ENCODE peak calls at places on chromosomes 16 and 17, in ten cellular contexts. Q is kidney; D is endodermal cell; H is Karpas-422; R is CD8-positive, alpha-beta T cell; N is iPS DF 6.9; K is colonic mucosa; B is neuronal stem cell; A is mucosa of descending colon; J is thoracic aorta. Y is an unnamed sample.

GRCh38 chr16:81831722-81832126 is 52.6 kb downstream of the PLCG2 start:
- DNase-seq in Q (no peak), D (peak; percentile 65), H (peak; percentile 98), R (peak; percentile 53), N (no peak), K (peak; percentile 51), B (no peak), A (peak; percentile 82), J (no peak), Y (no peak)

GRCh38 chr17:58321571-58322525 is 6.7 kb downstream of the TSPOAP1 start:
- DNase-seq in Q (peak; percentile 56), D (peak; percentile 32), H (no peak), R (no peak), N (no peak), K (no peak), B (no peak), A (no peak), J (no peak), Y (no peak)

GRCh38 chr16:72568502-72568901 is 396.5 kb upstream of the PMFBP1 start:
- DNase-seq in Q (no peak), D (no peak), H (no peak), R (no peak), N (no peak), K (no peak), B (no peak), A (no peak), J (no peak), Y (no peak)

GRCh38 chr17:56908061-56908542 is 5.7 kb downstream of the TRIM25 start:
- DNase-seq in Q (no peak), D (no peak), H (peak; percentile 87), R (peak; percentile 24), N (no peak), K (peak; percentile 61), B (no peak), A (peak; percentile 85), J (no peak), Y (no peak)

GRCh38 chr17:55693244-55694216 is 29.1 kb downstream of the TMEM100 start:
- DNase-seq in Q (no peak), D (no peak), H (no peak), R (no peak), N (no peak), K (peak; percentile 43), B (no peak), A (no peak), J (no peak), Y (no peak)

GRCh38 chr17:27239046-27239445 is 54.9 kb upstream of the WSB1 start:
- DNase-seq in Q (no peak), D (no peak), H (no peak), R (no peak), N (no peak), K (no peak), B (no peak), A (no peak), J (no peak), Y (no peak)

GRCh38 chr16:88317619-88317977 is 65.2 kb upstream of the ZNF469 start:
- DNase-seq in Q (no peak), D (no peak), H (no peak), R (no peak), N (no peak), K (no peak), B (no peak), A (no peak), J (no peak), Y (no peak)

GRCh38 chr16:4521971-4522623 is 16.5 kb downstream of the CDIP1 start:
- DNase-seq in Q (no peak), D (no peak), H (no peak), R (no peak), N (no peak), K (no peak), B (no peak), A (peak; percentile 23), J (no peak), Y (no peak)

GRCh38 chr17:3755335-3756030 is 31.8 kb downstream of the HASPIN start:
- DNase-seq in Q (no peak), D (no peak), H (no peak), R (no peak), N (no peak), K (no peak), B (no peak), A (no peak), J (no peak), Y (no peak)

GRCh38 chr17:292531-293382 is 59.9 kb downstream of the RPH3AL start:
- DNase-seq in Q (peak; percentile 51), D (no peak), H (no peak), R (no peak), N (no peak), K (no peak), B (no peak), A (peak; percentile 20), J (no peak), Y (no peak)

GRCh38 chr16:75104836-75105235 is 11.7 kb downstream of the LDHD start:
- DNase-seq in Q (no peak), D (no peak), H (no peak), R (no peak), N (no peak), K (no peak), B (no peak), A (peak; percentile 48), J (no peak), Y (no peak)

GRCh38 chr17:5194346-5194745 is 2.7 kb upstream of the ZNF594 start:
- DNase-seq in Q (no peak), D (no peak), H (no peak), R (no peak), N (no peak), K (no peak), B (no peak), A (no peak), J (no peak), Y (no peak)

DNA sequence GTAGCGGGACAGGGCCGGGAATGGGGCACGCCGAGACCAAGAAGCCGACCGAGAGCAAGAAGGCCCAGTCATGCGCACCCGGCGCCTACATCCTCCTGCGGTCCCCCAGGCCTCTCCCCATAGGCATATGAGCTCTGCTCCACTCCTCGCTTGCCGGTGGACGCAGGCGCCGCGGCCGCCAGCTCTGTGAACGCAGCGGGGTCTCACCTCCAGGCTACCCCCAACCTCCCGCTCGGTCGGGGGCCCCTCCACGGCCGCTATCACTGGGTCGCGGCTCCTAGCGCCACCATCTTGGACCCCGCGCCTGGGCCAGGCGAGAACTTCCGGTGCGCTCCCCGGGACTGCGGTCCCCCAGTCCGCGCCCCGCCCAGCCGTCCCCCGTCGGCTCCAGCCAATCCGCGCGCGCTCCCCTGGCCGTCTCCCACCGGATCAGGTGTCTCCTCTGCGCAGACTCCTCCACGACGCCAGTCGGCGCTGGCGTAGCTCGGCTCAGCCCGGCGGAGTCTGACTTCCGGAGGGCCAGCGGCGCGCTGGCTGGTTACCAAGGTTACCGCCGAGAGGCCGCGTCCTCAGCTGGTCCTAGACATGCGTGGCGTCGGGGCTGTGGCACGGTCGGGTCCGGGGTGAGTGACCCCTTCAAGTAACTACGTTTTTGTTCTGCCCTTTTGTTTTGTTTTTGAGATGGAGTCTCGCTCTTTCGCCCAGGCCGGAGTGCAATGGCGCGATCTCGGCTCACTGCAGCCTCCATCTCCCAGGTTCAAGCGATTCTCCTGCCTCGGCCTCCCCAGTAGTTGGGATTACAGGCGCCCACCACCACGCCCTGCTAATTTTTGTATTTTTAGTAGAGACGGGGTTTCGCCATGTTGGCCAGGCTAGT is at the start of gene ZNF594:
- DNase-seq in Q (peak; percentile 99), D (peak; percentile 100), H (peak; percentile 99), R (peak; percentile 98), N (peak; percentile 77), K (peak; percentile 97), B (peak; percentile 90), A (peak; percentile 98), J (peak; percentile 82), Y (peak; percentile 91)
- H3K9me3 ChIP-seq in Q (peaks cover 4% of the 10 kb centered on the region), D (peaks cover 43% of the 10 kb centered on the region), H (peaks cover 12% of the 10 kb centered on the region), R (no peaks in the 10 kb centered on the region), N (peaks cover 2% of the 10 kb centered on the region), K (no peaks in the 10 kb centered on the region), B (peaks cover 38% of the 10 kb centered on the region), A (peaks cover 25% of the 10 kb centered on the region), J (peaks cover 17% of the 10 kb centered on the region), Y (no peaks in the 10 kb centered on the region)

GRCh38 chr16:35692824-35693223 is 2233.4 kb downstream of the TP53TG3F start:
- DNase-seq in Q (no peak), D (no peak), H (no peak), R (no peak), N (no peak), K (no peak), B (no peak), A (no peak), J (no peak), Y (no peak)
- H3K9me3 ChIP-seq in Q (peaks cover 5% of the 10 kb centered on the region), D (peaks cover 87% of the 10 kb centered on the region), H (peaks cover 15% of the 10 kb centered on the region), R (no peaks in the 10 kb centered on the region), N (peaks cover 3% of the 10 kb centered on the region), K (peaks cover 9% of the 10 kb centered on the region), B (no peaks in the 10 kb centered on the region), A (peaks cover 88% of the 10 kb centered on the region), J (peaks cover 7% of the 10 kb centered on the region), Y (peaks cover 3% of the 10 kb centered on the region)

DNA sequence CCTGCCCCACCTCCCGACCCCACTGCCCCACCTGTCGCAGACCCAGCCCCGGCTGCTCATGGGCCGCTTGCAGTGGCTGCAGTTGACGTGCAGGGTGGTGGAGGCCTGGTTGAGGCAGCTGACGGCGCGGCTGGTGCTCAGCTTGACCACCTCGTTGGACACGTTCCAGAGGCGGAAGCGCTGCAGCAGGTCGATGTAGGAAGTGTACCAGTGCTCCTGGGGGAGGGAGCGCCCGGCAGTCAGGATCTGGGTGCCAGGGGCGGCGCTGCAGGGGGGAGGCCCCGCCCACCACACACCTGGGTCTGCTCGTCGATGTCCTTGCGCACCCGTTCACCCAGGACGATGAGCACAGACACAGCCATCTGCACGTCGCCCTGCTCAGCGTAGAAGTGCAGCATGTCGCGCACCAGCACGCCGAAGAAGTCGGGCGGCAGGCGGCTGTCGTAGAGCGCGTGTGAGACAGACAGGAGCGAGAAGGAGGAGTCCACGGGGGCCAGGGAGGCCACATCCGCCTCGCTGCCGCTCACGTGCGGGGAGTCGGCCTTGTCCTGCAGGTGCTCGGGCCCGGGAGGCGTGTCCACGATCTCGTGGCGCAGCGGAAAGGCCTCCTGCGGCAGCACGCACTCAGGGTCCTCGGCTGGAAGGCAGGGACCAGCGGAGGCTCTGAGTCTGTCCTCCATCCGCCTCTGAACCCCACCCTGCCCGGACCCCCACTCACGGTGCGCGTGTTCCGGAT is 995 bp upstream of the JMJD8 start:
- DNase-seq in Q (no peak), D (no peak), H (no peak), R (no peak), N (no peak), K (no peak), B (no peak), A (peak; percentile 79), J (no peak), Y (no peak)
- H3K9me3 ChIP-seq in Q (no peaks in the 10 kb centered on the region), D (no peaks in the 10 kb centered on the region), H (no peaks in the 10 kb centered on the region), R (no peaks in the 10 kb centered on the region), N (no peaks in the 10 kb centered on the region), K (no peaks in the 10 kb centered on the region), B (no peaks in the 10 kb centered on the region), A (no peaks in the 10 kb centered on the region), J (no peaks in the 10 kb centered on the region), Y (no peaks in the 10 kb centered on the region)

DNA sequence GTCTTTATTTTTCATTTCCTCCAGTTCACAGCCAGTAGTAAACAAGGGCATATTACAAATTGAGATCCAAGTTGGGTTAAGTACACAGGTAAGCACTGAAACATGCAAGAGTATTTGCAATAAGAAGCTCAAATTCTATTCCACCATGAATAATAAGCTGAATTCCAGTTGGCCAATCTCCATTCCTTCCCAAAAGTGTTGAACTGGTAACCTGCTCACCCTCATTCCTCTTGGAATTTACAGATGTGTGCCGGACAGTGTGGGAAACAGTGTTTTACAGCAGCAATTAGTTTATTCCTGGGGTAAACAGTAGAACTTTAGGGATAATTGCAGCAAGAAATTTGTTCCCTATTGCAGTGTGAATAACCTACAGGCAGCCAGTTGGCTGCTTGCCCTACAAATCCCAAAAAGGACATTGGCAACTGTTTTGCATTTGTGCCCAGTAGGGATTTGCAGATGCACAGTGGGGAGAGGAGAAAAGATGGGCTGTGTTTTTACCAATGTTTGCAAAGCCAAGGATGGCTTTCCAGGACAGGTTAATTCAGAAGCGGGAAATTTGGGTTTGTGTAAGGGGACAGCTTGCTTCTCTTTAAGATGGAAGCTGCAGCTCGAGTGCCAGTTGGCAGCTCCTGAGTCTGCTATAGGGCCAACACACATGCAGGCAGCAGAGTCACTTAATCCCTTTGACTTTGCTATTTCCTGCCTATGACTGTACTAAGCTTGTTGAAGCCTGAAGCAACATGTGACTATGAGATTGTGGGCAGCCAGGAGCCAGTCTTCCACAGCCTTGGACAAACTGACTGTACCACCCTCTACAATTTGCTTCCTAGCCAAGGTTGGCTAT is 318.9 kb downstream of the MAP2K6 start:
- DNase-seq in Q (no peak), D (no peak), H (peak; percentile 78), R (no peak), N (no peak), K (no peak), B (no peak), A (no peak), J (no peak), Y (no peak)
- H3K9me3 ChIP-seq in Q (no peaks in the 10 kb centered on the region), D (no peaks in the 10 kb centered on the region), H (no peaks in the 10 kb centered on the region), R (no peaks in the 10 kb centered on the region), N (no peaks in the 10 kb centered on the region), K (no peaks in the 10 kb centered on the region), B (no peaks in the 10 kb centered on the region), A (no peaks in the 10 kb centered on the region), J (no peaks in the 10 kb centered on the region), Y (no peaks in the 10 kb centered on the region)